ENCODE peak calls at places on chromosomes 3 and 15, in four cellular contexts. One of them, this sample, is unnamed.

GRCh38 chr3:148957586-148957985 is 33.8 kb upstream of the GYG1 start:
- DNase-seq in epithelial cell of esophagus: no peak
- DNase-seq in activated T-cell treated with anti-CD3 and anti-CD28 coated beads for 48 hours: no peak
- DNase-seq in tibial artery: no peak
- DNase-seq in this sample: peak; percentile 51

GRCh38 chr3:113695818-113696645 is at the start of gene USF3:
- DNase-seq in epithelial cell of esophagus: peak; percentile 73
- DNase-seq in activated T-cell treated with anti-CD3 and anti-CD28 coated beads for 48 hours: peak; percentile 79
- DNase-seq in tibial artery: peak; percentile 59
- DNase-seq in this sample: peak; percentile 22

GRCh38 chr15:38024293-38025091 is 90.1 kb downstream of the TMCO5A start:
- DNase-seq in epithelial cell of esophagus: no peak
- DNase-seq in activated T-cell treated with anti-CD3 and anti-CD28 coated beads for 48 hours: no peak
- DNase-seq in tibial artery: no peak
- DNase-seq in this sample: no peak

GRCh38 chr15:91926871-91927270 is 73.4 kb downstream of the SLCO3A1 start:
- DNase-seq in epithelial cell of esophagus: no peak
- DNase-seq in activated T-cell treated with anti-CD3 and anti-CD28 coated beads for 48 hours: no peak
- DNase-seq in tibial artery: no peak
- DNase-seq in this sample: no peak

GRCh38 chr3:128488995-128489859 is 3.8 kb downstream of the GATA2 start:
- DNase-seq in epithelial cell of esophagus: peak; percentile 19
- DNase-seq in activated T-cell treated with anti-CD3 and anti-CD28 coated beads for 48 hours: no peak
- DNase-seq in tibial artery: no peak
- DNase-seq in this sample: peak; percentile 47

GRCh38 chr3:46398186-46398955 is 8.5 kb downstream of the CCR5AS start:
- DNase-seq in epithelial cell of esophagus: no peak
- DNase-seq in activated T-cell treated with anti-CD3 and anti-CD28 coated beads for 48 hours: no peak
- DNase-seq in tibial artery: no peak
- DNase-seq in this sample: no peak

GRCh38 chr3:99410789-99411311 is 227.5 kb upstream of the COL8A1 start:
- DNase-seq in epithelial cell of esophagus: peak; percentile 17
- DNase-seq in activated T-cell treated with anti-CD3 and anti-CD28 coated beads for 48 hours: no peak
- DNase-seq in tibial artery: no peak
- DNase-seq in this sample: peak; percentile 3

GRCh38 chr3:38558864-38559263 is 62.7 kb downstream of the EXOG start:
- DNase-seq in epithelial cell of esophagus: no peak
- DNase-seq in activated T-cell treated with anti-CD3 and anti-CD28 coated beads for 48 hours: no peak
- DNase-seq in tibial artery: no peak
- DNase-seq in this sample: no peak

GRCh38 chr3:183370391-183370790 is 58.0 kb downstream of the MCF2L2 start:
- DNase-seq in epithelial cell of esophagus: peak; percentile 42
- DNase-seq in activated T-cell treated with anti-CD3 and anti-CD28 coated beads for 48 hours: no peak
- DNase-seq in tibial artery: no peak
- DNase-seq in this sample: no peak

GRCh38 chr3:65785065-65785645 is 253.6 kb downstream of the MAGI1 start:
- DNase-seq in epithelial cell of esophagus: peak; percentile 68
- DNase-seq in activated T-cell treated with anti-CD3 and anti-CD28 coated beads for 48 hours: no peak
- DNase-seq in tibial artery: no peak
- DNase-seq in this sample: peak; percentile 24

GRCh38 chr15:36982441-36982840 is 117.9 kb downstream of the MEIS2 start:
- DNase-seq in epithelial cell of esophagus: no peak
- DNase-seq in activated T-cell treated with anti-CD3 and anti-CD28 coated beads for 48 hours: no peak
- DNase-seq in tibial artery: no peak
- DNase-seq in this sample: no peak

GRCh38 chr15:50109086-50109987 is 9.7 kb downstream of the ATP8B4 start:
- DNase-seq in epithelial cell of esophagus: peak; percentile 44
- DNase-seq in activated T-cell treated with anti-CD3 and anti-CD28 coated beads for 48 hours: no peak
- DNase-seq in tibial artery: no peak
- DNase-seq in this sample: no peak

GRCh38 chr3:114383875-114384557 is 90.2 kb downstream of the TIGIT start:
- DNase-seq in epithelial cell of esophagus: peak; percentile 77
- DNase-seq in activated T-cell treated with anti-CD3 and anti-CD28 coated beads for 48 hours: peak; percentile 63
- DNase-seq in tibial artery: peak; percentile 78
- DNase-seq in this sample: peak; percentile 74

GRCh38 chr3:133572158-133573053 is 1.1 kb upstream of the CDV3 start:
- DNase-seq in epithelial cell of esophagus: peak; percentile 55
- DNase-seq in activated T-cell treated with anti-CD3 and anti-CD28 coated beads for 48 hours: no peak
- DNase-seq in tibial artery: no peak
- DNase-seq in this sample: no peak

GRCh38 chr15:89758283-89758682 is 7.2 kb upstream of the MESP1 start:
- DNase-seq in epithelial cell of esophagus: no peak
- DNase-seq in activated T-cell treated with anti-CD3 and anti-CD28 coated beads for 48 hours: no peak
- DNase-seq in tibial artery: no peak
- DNase-seq in this sample: no peak

GRCh38 chr15:66803182-66803729 is 101.2 kb downstream of the SMAD6 start:
- DNase-seq in epithelial cell of esophagus: peak; percentile 87
- DNase-seq in activated T-cell treated with anti-CD3 and anti-CD28 coated beads for 48 hours: no peak
- DNase-seq in tibial artery: peak; percentile 82
- DNase-seq in this sample: peak; percentile 98

GRCh38 chr3:145457825-145458552 is 703.0 kb downstream of the PLOD2 start:
- DNase-seq in epithelial cell of esophagus: no peak
- DNase-seq in activated T-cell treated with anti-CD3 and anti-CD28 coated beads for 48 hours: no peak
- DNase-seq in tibial artery: no peak
- DNase-seq in this sample: no peak

GRCh38 chr15:76285241-76285825 is 25.9 kb downstream of the ETFA start:
- DNase-seq in epithelial cell of esophagus: peak; percentile 37
- DNase-seq in activated T-cell treated with anti-CD3 and anti-CD28 coated beads for 48 hours: no peak
- DNase-seq in tibial artery: no peak
- DNase-seq in this sample: no peak

GRCh38 chr15:25052191-25052999 is 97.6 kb downstream of the SNRPN start:
- DNase-seq in epithelial cell of esophagus: no peak
- DNase-seq in activated T-cell treated with anti-CD3 and anti-CD28 coated beads for 48 hours: no peak
- DNase-seq in tibial artery: no peak
- DNase-seq in this sample: no peak

GRCh38 chr3:5787863-5788488 is 600.5 kb downstream of the EDEM1 start:
- DNase-seq in epithelial cell of esophagus: no peak
- DNase-seq in activated T-cell treated with anti-CD3 and anti-CD28 coated beads for 48 hours: no peak
- DNase-seq in tibial artery: peak; percentile 57
- DNase-seq in this sample: peak; percentile 8

GRCh38 chr3:126313580-126314304 is 43.5 kb downstream of the KLF15 start:
- DNase-seq in epithelial cell of esophagus: no peak
- DNase-seq in activated T-cell treated with anti-CD3 and anti-CD28 coated beads for 48 hours: no peak
- DNase-seq in tibial artery: no peak
- DNase-seq in this sample: no peak

GRCh38 chr3:10772230-10773161 is 43.5 kb upstream of the SLC6A11 start:
- DNase-seq in epithelial cell of esophagus: peak; percentile 66
- DNase-seq in activated T-cell treated with anti-CD3 and anti-CD28 coated beads for 48 hours: no peak
- DNase-seq in tibial artery: no peak
- DNase-seq in this sample: no peak

GRCh38 chr15:31225356-31225955 is 101.2 kb upstream of the KLF13 start:
- DNase-seq in epithelial cell of esophagus: no peak
- DNase-seq in activated T-cell treated with anti-CD3 and anti-CD28 coated beads for 48 hours: no peak
- DNase-seq in tibial artery: no peak
- DNase-seq in this sample: no peak

GRCh38 chr3:148642214-148642613 is 55.5 kb upstream of the AGTR1 start:
- DNase-seq in epithelial cell of esophagus: no peak
- DNase-seq in activated T-cell treated with anti-CD3 and anti-CD28 coated beads for 48 hours: no peak
- DNase-seq in tibial artery: no peak
- DNase-seq in this sample: peak; percentile 46

GRCh38 chr3:134704556-134704955 is 53.7 kb upstream of the KY start:
- DNase-seq in epithelial cell of esophagus: peak; percentile 24
- DNase-seq in activated T-cell treated with anti-CD3 and anti-CD28 coated beads for 48 hours: no peak
- DNase-seq in tibial artery: no peak
- DNase-seq in this sample: no peak

GRCh38 chr3:194472290-194472920 is 14.4 kb downstream of the ATP13A3 start:
- DNase-seq in epithelial cell of esophagus: peak; percentile 78
- DNase-seq in activated T-cell treated with anti-CD3 and anti-CD28 coated beads for 48 hours: no peak
- DNase-seq in tibial artery: no peak
- DNase-seq in this sample: peak; percentile 69

GRCh38 chr3:124700880-124701684 is 29.2 kb upstream of the UMPS start:
- DNase-seq in epithelial cell of esophagus: no peak
- DNase-seq in activated T-cell treated with anti-CD3 and anti-CD28 coated beads for 48 hours: no peak
- DNase-seq in tibial artery: no peak
- DNase-seq in this sample: no peak

GRCh38 chr3:147702499-147702898 is 293.3 kb downstream of the ZIC1 start:
- DNase-seq in epithelial cell of esophagus: no peak
- DNase-seq in activated T-cell treated with anti-CD3 and anti-CD28 coated beads for 48 hours: no peak
- DNase-seq in tibial artery: no peak
- DNase-seq in this sample: no peak

GRCh38 chr3:119176778-119177177 is 3.4 kb downstream of the UPK1B start:
- DNase-seq in epithelial cell of esophagus: no peak
- DNase-seq in activated T-cell treated with anti-CD3 and anti-CD28 coated beads for 48 hours: no peak
- DNase-seq in tibial artery: no peak
- DNase-seq in this sample: no peak

GRCh38 chr3:129305592-129306091 is 27.0 kb downstream of the HMCES start:
- DNase-seq in epithelial cell of esophagus: peak; percentile 92
- DNase-seq in activated T-cell treated with anti-CD3 and anti-CD28 coated beads for 48 hours: no peak
- DNase-seq in tibial artery: peak; percentile 93
- DNase-seq in this sample: no peak

GRCh38 chr3:82196645-82197044 is 435.2 kb upstream of the GBE1 start:
- DNase-seq in epithelial cell of esophagus: no peak
- DNase-seq in activated T-cell treated with anti-CD3 and anti-CD28 coated beads for 48 hours: no peak
- DNase-seq in tibial artery: no peak
- DNase-seq in this sample: no peak

GRCh38 chr15:98889930-98890695 is 117.5 kb downstream of the PGPEP1L start:
- DNase-seq in epithelial cell of esophagus: peak; percentile 94
- DNase-seq in activated T-cell treated with anti-CD3 and anti-CD28 coated beads for 48 hours: no peak
- DNase-seq in tibial artery: no peak
- DNase-seq in this sample: peak; percentile 73

GRCh38 chr3:126026277-126026751 is 57.3 kb downstream of the ROPN1B start:
- DNase-seq in epithelial cell of esophagus: no peak
- DNase-seq in activated T-cell treated with anti-CD3 and anti-CD28 coated beads for 48 hours: no peak
- DNase-seq in tibial artery: no peak
- DNase-seq in this sample: no peak

GRCh38 chr3:136547293-136547692 is 204.9 kb downstream of the STAG1 start:
- DNase-seq in epithelial cell of esophagus: peak; percentile 29
- DNase-seq in activated T-cell treated with anti-CD3 and anti-CD28 coated beads for 48 hours: no peak
- DNase-seq in tibial artery: no peak
- DNase-seq in this sample: no peak

GRCh38 chr3:169769287-169770181 is at the start of gene ACTRT3:
- DNase-seq in epithelial cell of esophagus: peak; percentile 79
- DNase-seq in activated T-cell treated with anti-CD3 and anti-CD28 coated beads for 48 hours: peak; percentile 64
- DNase-seq in tibial artery: peak; percentile 51
- DNase-seq in this sample: no peak

GRCh38 chr15:49900036-49900435 is 219.0 kb downstream of the ATP8B4 start:
- DNase-seq in epithelial cell of esophagus: no peak
- DNase-seq in activated T-cell treated with anti-CD3 and anti-CD28 coated beads for 48 hours: no peak
- DNase-seq in tibial artery: no peak
- DNase-seq in this sample: no peak